ENCODE peak calls at places on chromosomes 4 and X, in nine cellular contexts. One of them, this sample, is unnamed.

GRCh38 chr4:140996757-140997156 is 136.5 kb downstream of the RNF150 start:
- DNase-seq in fibroblast of lung: peak
- DNase-seq in BJ: peak
- DNase-seq in mucosa of descending colon: no peak
- DNase-seq in OCI-LY7: no peak
- DNase-seq in heart left ventricle: no peak
- DNase-seq in transverse colon: no peak
- DNase-seq in suprapubic skin: no peak
- DNase-seq in astrocyte: peak
- DNase-seq in this sample: peak

GRCh38 chr4:10619220-10619619 is 65.3 kb downstream of the CLNK start:
- DNase-seq in OCI-LY7: no peak
- DNase-seq in fibroblast of lung: peak
- DNase-seq in mucosa of descending colon: no peak
- DNase-seq in BJ: no peak
- DNase-seq in heart left ventricle: no peak
- DNase-seq in transverse colon: peak
- DNase-seq in astrocyte: peak
- DNase-seq in suprapubic skin: no peak
- DNase-seq in this sample: peak

GRCh38 chr4:185859106-185859505 is 47.1 kb upstream of the SORBS2 start:
- DNase-seq in suprapubic skin: no peak
- DNase-seq in transverse colon: peak
- DNase-seq in fibroblast of lung: peak
- DNase-seq in astrocyte: peak
- DNase-seq in mucosa of descending colon: no peak
- DNase-seq in heart left ventricle: no peak
- DNase-seq in OCI-LY7: no peak
- DNase-seq in BJ: no peak
- DNase-seq in this sample: no peak

GRCh38 chr4:89109841-89110540 is 1.3 kb upstream of the TIGD2 start:
- DNase-seq in transverse colon: no peak
- DNase-seq in fibroblast of lung: no peak
- DNase-seq in BJ: no peak
- DNase-seq in astrocyte: no peak
- DNase-seq in heart left ventricle: no peak
- DNase-seq in suprapubic skin: no peak
- DNase-seq in mucosa of descending colon: no peak
- DNase-seq in OCI-LY7: no peak
- DNase-seq in this sample: no peak

GRCh38 chr4:183229397-183229796 is 90.7 kb downstream of the CLDN22 start:
- DNase-seq in transverse colon: no peak
- DNase-seq in astrocyte: peak
- DNase-seq in heart left ventricle: no peak
- DNase-seq in BJ: no peak
- DNase-seq in suprapubic skin: no peak
- DNase-seq in fibroblast of lung: peak
- DNase-seq in OCI-LY7: no peak
- DNase-seq in mucosa of descending colon: no peak
- DNase-seq in this sample: peak

GRCh38 chrX:5595570-5595969 is 633.1 kb downstream of the NLGN4X start:
- DNase-seq in astrocyte: no peak
- DNase-seq in OCI-LY7: no peak
- DNase-seq in fibroblast of lung: no peak
- DNase-seq in transverse colon: no peak
- DNase-seq in suprapubic skin: no peak
- DNase-seq in BJ: no peak
- DNase-seq in heart left ventricle: no peak
- DNase-seq in mucosa of descending colon: no peak
- DNase-seq in this sample: no peak

GRCh38 chr4:100907465-100908454 is 389.9 kb upstream of the EMCN start:
- DNase-seq in BJ: no peak
- DNase-seq in fibroblast of lung: peak
- DNase-seq in suprapubic skin: no peak
- DNase-seq in transverse colon: no peak
- DNase-seq in mucosa of descending colon: no peak
- DNase-seq in astrocyte: peak
- DNase-seq in OCI-LY7: no peak
- DNase-seq in heart left ventricle: no peak
- DNase-seq in this sample: peak

GRCh38 chr4:145285928-145286327 is 105.5 kb upstream of the OTUD4 start:
- DNase-seq in BJ: no peak
- DNase-seq in mucosa of descending colon: no peak
- DNase-seq in suprapubic skin: no peak
- DNase-seq in astrocyte: peak
- DNase-seq in fibroblast of lung: peak
- DNase-seq in OCI-LY7: no peak
- DNase-seq in heart left ventricle: no peak
- DNase-seq in transverse colon: no peak
- DNase-seq in this sample: peak

GRCh38 chr4:87270144-87270543 is 49.7 kb upstream of the KLHL8 start:
- DNase-seq in BJ: no peak
- DNase-seq in OCI-LY7: peak
- DNase-seq in transverse colon: no peak
- DNase-seq in mucosa of descending colon: no peak
- DNase-seq in astrocyte: peak
- DNase-seq in fibroblast of lung: peak
- DNase-seq in suprapubic skin: no peak
- DNase-seq in heart left ventricle: no peak
- DNase-seq in this sample: peak

GRCh38 chr4:96352051-96352517 is 512.2 kb downstream of the PDHA2 start:
- DNase-seq in fibroblast of lung: peak
- DNase-seq in astrocyte: peak
- DNase-seq in heart left ventricle: no peak
- DNase-seq in suprapubic skin: no peak
- DNase-seq in BJ: no peak
- DNase-seq in transverse colon: no peak
- DNase-seq in OCI-LY7: no peak
- DNase-seq in mucosa of descending colon: no peak
- DNase-seq in this sample: peak

GRCh38 chr4:180665994-180666818 is 1577.0 kb upstream of the TENM3 start:
- DNase-seq in heart left ventricle: no peak
- DNase-seq in mucosa of descending colon: no peak
- DNase-seq in suprapubic skin: no peak
- DNase-seq in astrocyte: peak
- DNase-seq in transverse colon: no peak
- DNase-seq in fibroblast of lung: peak
- DNase-seq in BJ: no peak
- DNase-seq in OCI-LY7: peak
- DNase-seq in this sample: peak

GRCh38 chrX:12447448-12448154 is 309.3 kb downstream of the FRMPD4 start:
- DNase-seq in BJ: peak
- DNase-seq in transverse colon: no peak
- DNase-seq in astrocyte: peak
- DNase-seq in fibroblast of lung: peak
- DNase-seq in OCI-LY7: no peak
- DNase-seq in heart left ventricle: no peak
- DNase-seq in suprapubic skin: no peak
- DNase-seq in mucosa of descending colon: no peak
- DNase-seq in this sample: peak

GRCh38 chr4:3382251-3382650 is 59.5 kb upstream of the HGFAC start:
- DNase-seq in astrocyte: no peak
- DNase-seq in fibroblast of lung: no peak
- DNase-seq in mucosa of descending colon: no peak
- DNase-seq in heart left ventricle: no peak
- DNase-seq in BJ: no peak
- DNase-seq in transverse colon: no peak
- DNase-seq in OCI-LY7: no peak
- DNase-seq in suprapubic skin: no peak
- DNase-seq in this sample: no peak

GRCh38 chr4:30722916-30723270 is 2.7 kb downstream of the PCDH7 start:
- DNase-seq in BJ: no peak
- DNase-seq in heart left ventricle: no peak
- DNase-seq in transverse colon: no peak
- DNase-seq in suprapubic skin: no peak
- DNase-seq in mucosa of descending colon: no peak
- DNase-seq in fibroblast of lung: peak
- DNase-seq in astrocyte: no peak
- DNase-seq in OCI-LY7: no peak
- DNase-seq in this sample: no peak

GRCh38 chr4:38873290-38873949 is 5.8 kb downstream of the FAM114A1 start:
- DNase-seq in suprapubic skin: no peak
- DNase-seq in astrocyte: no peak
- DNase-seq in fibroblast of lung: no peak
- DNase-seq in BJ: no peak
- DNase-seq in OCI-LY7: peak
- DNase-seq in mucosa of descending colon: no peak
- DNase-seq in transverse colon: no peak
- DNase-seq in heart left ventricle: no peak
- DNase-seq in this sample: no peak
- TF ChIP-seq CTCF in suprapubic skin: no peak
- TF ChIP-seq CTCF in astrocyte: no peak
- TF ChIP-seq CTCF in fibroblast of lung: no peak
- TF ChIP-seq CTCF in BJ: no peak
- TF ChIP-seq CTCF in OCI-LY7: peak
- TF ChIP-seq CTCF in mucosa of descending colon: no peak
- TF ChIP-seq CTCF in transverse colon: no peak
- TF ChIP-seq CTCF in heart left ventricle: no peak
- TF ChIP-seq CTCF in this sample: no peak

GRCh38 chrX:40096395-40097091 is 1.2 kb downstream of the BCOR start:
- DNase-seq in astrocyte: no peak
- DNase-seq in heart left ventricle: peak
- DNase-seq in OCI-LY7: peak
- DNase-seq in transverse colon: peak
- DNase-seq in fibroblast of lung: no peak
- DNase-seq in BJ: no peak
- DNase-seq in mucosa of descending colon: peak
- DNase-seq in suprapubic skin: no peak
- DNase-seq in this sample: peak

GRCh38 chrX:40097101-40097491 is 662 bp downstream of the BCOR start:
- DNase-seq in OCI-LY7: no peak
- DNase-seq in suprapubic skin: no peak
- DNase-seq in heart left ventricle: no peak
- DNase-seq in fibroblast of lung: no peak
- DNase-seq in transverse colon: no peak
- DNase-seq in BJ: no peak
- DNase-seq in mucosa of descending colon: no peak
- DNase-seq in astrocyte: no peak
- DNase-seq in this sample: no peak

GRCh38 chrX:40098264-40099045 is 697 bp upstream of the BCOR start:
- DNase-seq in heart left ventricle: peak
- DNase-seq in mucosa of descending colon: peak
- DNase-seq in BJ: no peak
- DNase-seq in transverse colon: peak
- DNase-seq in astrocyte: no peak
- DNase-seq in OCI-LY7: peak
- DNase-seq in fibroblast of lung: peak
- DNase-seq in suprapubic skin: no peak
- DNase-seq in this sample: peak

GRCh38 chrX:40099046-40099968 is 1.5 kb upstream of the BCOR start:
- DNase-seq in astrocyte: no peak
- DNase-seq in suprapubic skin: no peak
- DNase-seq in BJ: no peak
- DNase-seq in fibroblast of lung: no peak
- DNase-seq in transverse colon: peak
- DNase-seq in mucosa of descending colon: peak
- DNase-seq in heart left ventricle: peak
- DNase-seq in OCI-LY7: peak
- DNase-seq in this sample: no peak

DNA sequence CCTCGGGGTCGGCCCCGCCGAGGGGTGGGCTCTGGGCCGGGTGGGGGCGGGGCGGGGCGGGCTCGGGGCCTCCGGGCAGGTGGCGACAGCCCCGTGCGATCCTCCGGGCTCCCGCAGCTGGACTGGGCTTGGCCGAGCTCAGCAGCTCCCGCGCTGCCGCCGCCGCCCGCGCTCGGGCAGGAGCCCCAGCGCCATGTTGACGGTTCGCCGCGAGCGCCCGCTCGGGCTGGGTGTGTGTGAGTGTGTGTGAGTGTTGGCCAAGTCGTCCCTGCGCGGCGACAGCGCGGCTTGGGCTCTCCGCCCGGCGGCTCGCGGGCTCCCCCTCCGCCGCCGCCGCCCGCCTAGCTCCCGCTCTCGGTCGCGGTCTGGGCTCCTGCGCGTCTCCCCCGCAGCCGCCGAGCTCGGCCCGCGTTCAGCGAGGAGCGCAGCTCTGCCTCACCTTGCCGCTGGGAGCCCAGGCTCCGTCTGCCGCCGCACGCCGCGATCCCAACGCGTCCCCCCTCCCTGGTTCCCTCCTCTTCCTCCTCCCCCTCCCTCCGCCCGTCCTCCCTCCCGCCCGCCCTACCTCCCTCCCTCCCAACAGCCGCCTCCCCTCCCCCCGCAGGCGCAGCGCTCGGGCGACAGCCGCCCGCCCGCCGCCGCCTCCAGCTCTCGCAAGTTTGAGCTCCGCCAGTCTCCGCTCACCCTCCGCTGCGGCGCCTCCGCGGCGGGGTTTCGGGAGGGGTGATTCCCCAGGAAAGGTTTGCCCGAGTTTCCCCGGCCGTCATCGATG is at the start of gene BCOR:
- DNase-seq in mucosa of descending colon: peak
- DNase-seq in suprapubic skin: no peak
- DNase-seq in astrocyte: no peak
- DNase-seq in BJ: no peak
- DNase-seq in transverse colon: peak
- DNase-seq in fibroblast of lung: peak
- DNase-seq in heart left ventricle: peak
- DNase-seq in OCI-LY7: peak
- DNase-seq in this sample: peak
- TF ChIP-seq CTCF in mucosa of descending colon: no peak
- TF ChIP-seq CTCF in suprapubic skin: no peak
- TF ChIP-seq CTCF in astrocyte: no peak
- TF ChIP-seq CTCF in BJ: no peak
- TF ChIP-seq CTCF in transverse colon: no peak
- TF ChIP-seq CTCF in fibroblast of lung: no peak
- TF ChIP-seq CTCF in heart left ventricle: no peak
- TF ChIP-seq CTCF in OCI-LY7: no peak
- TF ChIP-seq CTCF in this sample: no peak

GRCh38 chrX:96372313-96373046 is 312.2 kb upstream of the DIAPH2 start:
- DNase-seq in suprapubic skin: no peak
- DNase-seq in BJ: no peak
- DNase-seq in mucosa of descending colon: no peak
- DNase-seq in astrocyte: no peak
- DNase-seq in transverse colon: no peak
- DNase-seq in OCI-LY7: peak
- DNase-seq in fibroblast of lung: peak
- DNase-seq in heart left ventricle: no peak
- DNase-seq in this sample: peak
- TF ChIP-seq CTCF in suprapubic skin: peak
- TF ChIP-seq CTCF in BJ: peak
- TF ChIP-seq CTCF in mucosa of descending colon: no peak
- TF ChIP-seq CTCF in astrocyte: peak
- TF ChIP-seq CTCF in transverse colon: peak
- TF ChIP-seq CTCF in OCI-LY7: peak
- TF ChIP-seq CTCF in fibroblast of lung: peak
- TF ChIP-seq CTCF in heart left ventricle: peak
- TF ChIP-seq CTCF in this sample: peak

GRCh38 chrX:140038842-140039241 is 73.5 kb upstream of the CXorf66 start:
- DNase-seq in astrocyte: no peak
- DNase-seq in heart left ventricle: no peak
- DNase-seq in fibroblast of lung: no peak
- DNase-seq in mucosa of descending colon: no peak
- DNase-seq in suprapubic skin: no peak
- DNase-seq in BJ: no peak
- DNase-seq in transverse colon: no peak
- DNase-seq in OCI-LY7: no peak
- DNase-seq in this sample: no peak

GRCh38 chrX:140040397-140040796 is 75.1 kb upstream of the CXorf66 start:
- DNase-seq in BJ: no peak
- DNase-seq in astrocyte: peak
- DNase-seq in mucosa of descending colon: no peak
- DNase-seq in transverse colon: peak
- DNase-seq in fibroblast of lung: peak
- DNase-seq in heart left ventricle: no peak
- DNase-seq in OCI-LY7: no peak
- DNase-seq in suprapubic skin: no peak
- DNase-seq in this sample: peak

GRCh38 chrX:140034916-140035315 is 69.6 kb upstream of the CXorf66 start:
- DNase-seq in mucosa of descending colon: no peak
- DNase-seq in fibroblast of lung: no peak
- DNase-seq in astrocyte: no peak
- DNase-seq in BJ: no peak
- DNase-seq in suprapubic skin: no peak
- DNase-seq in transverse colon: no peak
- DNase-seq in OCI-LY7: peak
- DNase-seq in heart left ventricle: no peak
- DNase-seq in this sample: peak
- TF ChIP-seq CTCF in mucosa of descending colon: no peak
- TF ChIP-seq CTCF in fibroblast of lung: no peak
- TF ChIP-seq CTCF in astrocyte: peak
- TF ChIP-seq CTCF in BJ: peak
- TF ChIP-seq CTCF in suprapubic skin: no peak
- TF ChIP-seq CTCF in transverse colon: no peak
- TF ChIP-seq CTCF in OCI-LY7: peak
- TF ChIP-seq CTCF in heart left ventricle: no peak
- TF ChIP-seq CTCF in this sample: peak

This sample was measured in MCF 10A.